ENCODE peak calls at places on chromosomes 4 and X, in four cellular contexts. B is H9, Q is neuronal stem cell, L is IMR-90. Z is an unnamed sample.

GRCh38 chr4:2255501-2256155 is 6.3 kb downstream of the MXD4 start:
- DNase-seq in B (peak; percentile 33), Q (no peak), L (no peak), Z (no peak)

GRCh38 chr4:28256295-28256694 is 1395.7 kb downstream of the STIM2 start:
- DNase-seq in B (no peak), Q (no peak), L (no peak), Z (no peak)

GRCh38 chrX:138150709-138151108 is 560.8 kb downstream of the FGF13 start:
- DNase-seq in B (no peak), Q (no peak), L (no peak), Z (no peak)

GRCh38 chr4:85606505-85606904 is 131.6 kb downstream of the ARHGAP24 start:
- DNase-seq in B (no peak), Q (no peak), L (no peak), Z (no peak)

GRCh38 chr4:23768541-23768940 is 121.3 kb downstream of the PPARGC1A start:
- DNase-seq in B (no peak), Q (no peak), L (no peak), Z (no peak)

GRCh38 chr4:155604718-155605601 is 61.7 kb upstream of the GUCY1A1 start:
- DNase-seq in B (no peak), Q (no peak), L (peak; percentile 93), Z (no peak)

GRCh38 chrX:19152762-19153161 is 30.5 kb upstream of the ADGRG2 start:
- DNase-seq in B (no peak), Q (no peak), L (peak; percentile 5), Z (no peak)

GRCh38 chr4:160510925-160511324 is 1408.0 kb downstream of the RAPGEF2 start:
- DNase-seq in B (no peak), Q (no peak), L (no peak), Z (peak; percentile 14)

GRCh38 chr4:26281876-26282275 is 38.9 kb upstream of the RBPJ start:
- DNase-seq in B (no peak), Q (no peak), L (peak; percentile 83), Z (no peak)

GRCh38 chr4:183659919-183660318 is 826 bp downstream of the TRAPPC11 start:
- DNase-seq in B (no peak), Q (no peak), L (peak; percentile 7), Z (no peak)

GRCh38 chr4:44086753-44087152 is 361.9 kb downstream of the KCTD8 start:
- DNase-seq in B (no peak), Q (no peak), L (no peak), Z (no peak)

GRCh38 chrX:78665286-78665685 is 6.2 kb upstream of the RTL3 start:
- DNase-seq in B (no peak), Q (no peak), L (no peak), Z (no peak)

GRCh38 chr4:145799225-145799624 is 119.3 kb downstream of the C4orf51 start:
- DNase-seq in B (no peak), Q (no peak), L (no peak), Z (no peak)

GRCh38 chr4:42361475-42361874 is 35.8 kb upstream of the SHISA3 start:
- DNase-seq in B (no peak), Q (no peak), L (no peak), Z (no peak)

GRCh38 chrX:150854856-150855255 is 43.6 kb downstream of the CD99L2 start:
- DNase-seq in B (no peak), Q (no peak), L (no peak), Z (no peak)

GRCh38 chrX:130413415-130413814 is 11.6 kb downstream of the RBMX2 start:
- DNase-seq in B (no peak), Q (no peak), L (no peak), Z (peak; percentile 6)

GRCh38 chrX:104435249-104435648 is 130.8 kb upstream of the IL1RAPL2 start:
- DNase-seq in B (no peak), Q (no peak), L (no peak), Z (no peak)

GRCh38 chrX:74179499-74179898 is 124.5 kb upstream of the ZCCHC13 start:
- DNase-seq in B (no peak), Q (no peak), L (no peak), Z (no peak)

GRCh38 chrX:48589482-48590162 is 7.7 kb upstream of the WDR13 start:
- DNase-seq in B (no peak), Q (no peak), L (no peak), Z (no peak)

GRCh38 chr4:172726001-172726423 is 442.6 kb upstream of the GALNT7 start:
- DNase-seq in B (no peak), Q (no peak), L (no peak), Z (no peak)

GRCh38 chrX:118188977-118189376 is 72.4 kb upstream of the KLHL13 start:
- DNase-seq in B (no peak), Q (no peak), L (no peak), Z (no peak)

GRCh38 chr4:2256156-2256731 is 5.7 kb downstream of the MXD4 start:
- DNase-seq in B (no peak), Q (no peak), L (no peak), Z (no peak)

GRCh38 chrX:47683171-47684145 is 24.5 kb upstream of the UXT start:
- DNase-seq in B (no peak), Q (no peak), L (no peak), Z (no peak)

GRCh38 chr4:161003418-161004057 is 1160.3 kb downstream of the FSTL5 start:
- DNase-seq in B (no peak), Q (no peak), L (no peak), Z (no peak)

GRCh38 chrX:66039916-66040315 is at the start of gene VSIG4:
- DNase-seq in B (no peak), Q (no peak), L (no peak), Z (no peak)

GRCh38 chr4:76311896-76312331 is 5.4 kb downstream of the STBD1 start:
- DNase-seq in B (no peak), Q (no peak), L (no peak), Z (no peak)

GRCh38 chrX:18983711-18984380 is at the start of gene PHKA2:
- DNase-seq in B (peak; percentile 57), Q (no peak), L (no peak), Z (peak; percentile 22)

GRCh38 chr4:136412708-136413107 is 1119.6 kb downstream of the PCDH18 start:
- DNase-seq in B (no peak), Q (no peak), L (peak; percentile 1), Z (peak; percentile 19)

GRCh38 chr4:53987761-53988171 is 76.6 kb downstream of the CHIC2 start:
- DNase-seq in B (no peak), Q (no peak), L (peak; percentile 81), Z (no peak)

GRCh38 chr4:74330295-74330750 is 22.1 kb downstream of the EPGN start:
- DNase-seq in B (no peak), Q (no peak), L (no peak), Z (peak; percentile 4)

GRCh38 chrX:73768886-73769285 is 205.9 kb downstream of the CHIC1 start:
- DNase-seq in B (no peak), Q (no peak), L (no peak), Z (no peak)

GRCh38 chr4:3527101-3527913 is 4.9 kb downstream of the LRPAP1 start:
- DNase-seq in B (peak; percentile 21), Q (no peak), L (no peak), Z (no peak)
- H3K79me1 ChIP-seq in B (peaks cover 4% of the 10 kb centered on the region), Q (peaks cover 27% of the 10 kb centered on the region), L (peaks cover 18% of the 10 kb centered on the region), Z (peaks cover 3% of the 10 kb centered on the region)

GRCh38 chr4:92333056-92333455 is 29.3 kb downstream of the GRID2 start:
- DNase-seq in B (no peak), Q (no peak), L (no peak), Z (no peak)
- H3K4me2 ChIP-seq in B (no peak overlapping the region), Q (no peak overlapping the region), L (no peak overlapping the region), Z (no peak overlapping the region)

GRCh38 chr4:6293097-6293445 is 23.4 kb downstream of the WFS1 start:
- DNase-seq in B (no peak), Q (no peak), L (no peak), Z (no peak)
- H3K79me1 ChIP-seq in B (no peaks in the 10 kb centered on the region), Q (no peaks in the 10 kb centered on the region), L (no peaks in the 10 kb centered on the region), Z (no peaks in the 10 kb centered on the region)

GRCh38 chr4:81723927-81724587 is 252.3 kb upstream of the RASGEF1B start:
- DNase-seq in B (no peak), Q (no peak), L (no peak), Z (no peak)
- H3K4me2 ChIP-seq in B (no peak overlapping the region), Q (no peak overlapping the region), L (no peak overlapping the region), Z (no peak overlapping the region)

Z was measured in trophoblast cell.